ENCODE peak calls at places on chromosomes 16 and 17, in five cellular contexts. One of them, this sample, is unnamed.

GRCh38 chr16:16063685-16064084 is 114.3 kb downstream of the ABCC1 start:
- DNase-seq in IMR-90: no peak
- DNase-seq in tibial artery: no peak
- DNase-seq in A549: no peak
- DNase-seq in Peyer's patch: no peak
- DNase-seq in this sample: no peak

GRCh38 chr16:76081936-76082335 is 195.3 kb upstream of the CNTNAP4 start:
- DNase-seq in tibial artery: no peak
- DNase-seq in IMR-90: no peak
- DNase-seq in Peyer's patch: no peak
- DNase-seq in A549: no peak
- DNase-seq in this sample: peak; percentile 51

GRCh38 chr16:2777231-2777902 is at the start of gene ELOB:
- DNase-seq in A549: peak; percentile 89
- DNase-seq in Peyer's patch: peak; percentile 93
- DNase-seq in IMR-90: peak; percentile 73
- DNase-seq in tibial artery: peak; percentile 84
- DNase-seq in this sample: no peak

GRCh38 chr17:28112199-28112995 is 69.9 kb downstream of the NLK start:
- DNase-seq in tibial artery: no peak
- DNase-seq in IMR-90: peak; percentile 35
- DNase-seq in A549: no peak
- DNase-seq in Peyer's patch: no peak
- DNase-seq in this sample: no peak

GRCh38 chr16:66462912-66463311 is 35.8 kb downstream of the BEAN1 start:
- DNase-seq in A549: no peak
- DNase-seq in tibial artery: no peak
- DNase-seq in Peyer's patch: no peak
- DNase-seq in IMR-90: peak; percentile 8
- DNase-seq in this sample: no peak

GRCh38 chr17:9148908-9149536 is 127.7 kb downstream of the NTN1 start:
- DNase-seq in A549: no peak
- DNase-seq in Peyer's patch: no peak
- DNase-seq in IMR-90: no peak
- DNase-seq in tibial artery: no peak
- DNase-seq in this sample: no peak

GRCh38 chr17:83075270-83075880 is 4.0 kb upstream of the METRNL start:
- DNase-seq in tibial artery: no peak
- DNase-seq in IMR-90: no peak
- DNase-seq in Peyer's patch: no peak
- DNase-seq in A549: no peak
- DNase-seq in this sample: no peak

GRCh38 chr16:19864566-19864965 is 20.1 kb downstream of the GPRC5B start:
- DNase-seq in IMR-90: no peak
- DNase-seq in Peyer's patch: no peak
- DNase-seq in tibial artery: no peak
- DNase-seq in A549: no peak
- DNase-seq in this sample: no peak

GRCh38 chr17:1865252-1866037 is 35.6 kb downstream of the RPA1 start:
- DNase-seq in Peyer's patch: peak; percentile 75
- DNase-seq in tibial artery: no peak
- DNase-seq in IMR-90: peak; percentile 12
- DNase-seq in A549: peak; percentile 72
- DNase-seq in this sample: no peak

GRCh38 chr17:9274119-9274445 is 252.8 kb downstream of the NTN1 start:
- DNase-seq in Peyer's patch: no peak
- DNase-seq in tibial artery: no peak
- DNase-seq in IMR-90: no peak
- DNase-seq in A549: no peak
- DNase-seq in this sample: no peak

GRCh38 chr17:41975099-41976083 is 8.8 kb downstream of the CNP start:
- DNase-seq in A549: no peak
- DNase-seq in Peyer's patch: no peak
- DNase-seq in IMR-90: peak; percentile 69
- DNase-seq in tibial artery: no peak
- DNase-seq in this sample: no peak

GRCh38 chr16:74064120-74064735 is 232.4 kb upstream of the PSMD7 start:
- DNase-seq in tibial artery: no peak
- DNase-seq in IMR-90: peak; percentile 1
- DNase-seq in Peyer's patch: no peak
- DNase-seq in A549: no peak
- DNase-seq in this sample: no peak

GRCh38 chr16:4339909-4340308 is 11.2 kb downstream of the PAM16 start:
- DNase-seq in tibial artery: no peak
- DNase-seq in Peyer's patch: no peak
- DNase-seq in A549: no peak
- DNase-seq in IMR-90: peak; percentile 52
- DNase-seq in this sample: no peak

GRCh38 chr17:39045948-39046679 is 78.9 kb upstream of the FBXO47 start:
- DNase-seq in Peyer's patch: no peak
- DNase-seq in A549: no peak
- DNase-seq in IMR-90: no peak
- DNase-seq in tibial artery: no peak
- DNase-seq in this sample: no peak

GRCh38 chr17:27690882-27691281 is 59.9 kb downstream of the LGALS9 start:
- DNase-seq in tibial artery: no peak
- DNase-seq in A549: no peak
- DNase-seq in Peyer's patch: no peak
- DNase-seq in IMR-90: no peak
- DNase-seq in this sample: no peak

GRCh38 chr17:56652608-56653007 is 59.1 kb downstream of the NOG start:
- DNase-seq in tibial artery: no peak
- DNase-seq in IMR-90: no peak
- DNase-seq in A549: no peak
- DNase-seq in Peyer's patch: no peak
- DNase-seq in this sample: no peak

GRCh38 chr17:1169913-1170312 is 9.9 kb downstream of the ABR start:
- DNase-seq in tibial artery: no peak
- DNase-seq in A549: no peak
- DNase-seq in Peyer's patch: no peak
- DNase-seq in IMR-90: no peak
- DNase-seq in this sample: no peak

GRCh38 chr16:70523621-70524405 is at the start of gene SF3B3:
- DNase-seq in tibial artery: peak; percentile 57
- DNase-seq in Peyer's patch: peak; percentile 87
- DNase-seq in A549: peak; percentile 60
- DNase-seq in IMR-90: peak; percentile 24
- DNase-seq in this sample: no peak

GRCh38 chr16:86391486-86391885 is 118.8 kb upstream of the FOXF1 start:
- DNase-seq in tibial artery: no peak
- DNase-seq in IMR-90: peak; percentile 73
- DNase-seq in Peyer's patch: no peak
- DNase-seq in A549: no peak
- DNase-seq in this sample: no peak

GRCh38 chr17:692116-692515 is 22.5 kb downstream of the VPS53 start:
- DNase-seq in A549: no peak
- DNase-seq in Peyer's patch: no peak
- DNase-seq in tibial artery: no peak
- DNase-seq in IMR-90: peak; percentile 89
- DNase-seq in this sample: peak; percentile 26

GRCh38 chr16:30748634-30749445 is 615 bp downstream of the PHKG2 start:
- DNase-seq in Peyer's patch: peak; percentile 56
- DNase-seq in A549: peak; percentile 46
- DNase-seq in IMR-90: peak; percentile 52
- DNase-seq in tibial artery: no peak
- DNase-seq in this sample: no peak

GRCh38 chr16:14500791-14501190 is 129.3 kb downstream of the PARN start:
- DNase-seq in Peyer's patch: no peak
- DNase-seq in A549: no peak
- DNase-seq in tibial artery: no peak
- DNase-seq in IMR-90: peak; percentile 60
- DNase-seq in this sample: no peak

GRCh38 chr16:31333686-31334649 is 21.0 kb upstream of the ITGAX start:
- DNase-seq in IMR-90: peak; percentile 13
- DNase-seq in tibial artery: no peak
- DNase-seq in Peyer's patch: peak; percentile 60
- DNase-seq in A549: peak; percentile 42
- DNase-seq in this sample: peak; percentile 6

GRCh38 chr16:56669005-56669839 is at the start of gene MT1H:
- DNase-seq in IMR-90: no peak
- DNase-seq in A549: no peak
- DNase-seq in Peyer's patch: peak; percentile 53
- DNase-seq in tibial artery: no peak
- DNase-seq in this sample: no peak

GRCh38 chr17:17798573-17799255 is 38.1 kb downstream of the SREBF1 start:
- DNase-seq in tibial artery: no peak
- DNase-seq in Peyer's patch: no peak
- DNase-seq in IMR-90: no peak
- DNase-seq in A549: no peak
- DNase-seq in this sample: no peak

GRCh38 chr16:8237452-8237851 is 352.9 kb downstream of the TMEM114 start:
- DNase-seq in A549: no peak
- DNase-seq in IMR-90: no peak
- DNase-seq in Peyer's patch: no peak
- DNase-seq in tibial artery: no peak
- DNase-seq in this sample: no peak

GRCh38 chr17:1494736-1495253 is 2.3 kb upstream of the MYO1C start:
- DNase-seq in A549: no peak
- DNase-seq in tibial artery: no peak
- DNase-seq in IMR-90: no peak
- DNase-seq in Peyer's patch: no peak
- DNase-seq in this sample: no peak

GRCh38 chr17:44203731-44204452 is 4.2 kb upstream of the ATXN7L3 start:
- DNase-seq in A549: peak; percentile 64
- DNase-seq in IMR-90: peak; percentile 31
- DNase-seq in Peyer's patch: peak; percentile 71
- DNase-seq in tibial artery: peak; percentile 39
- DNase-seq in this sample: no peak

GRCh38 chr17:8320990-8321389 is 10.9 kb downstream of the ARHGEF15 start:
- DNase-seq in tibial artery: no peak
- DNase-seq in A549: no peak
- DNase-seq in IMR-90: no peak
- DNase-seq in Peyer's patch: no peak
- DNase-seq in this sample: no peak

GRCh38 chr16:24717411-24717810 is 12.0 kb upstream of the TNRC6A start:
- DNase-seq in IMR-90: peak; percentile 53
- DNase-seq in tibial artery: no peak
- DNase-seq in A549: no peak
- DNase-seq in Peyer's patch: no peak
- DNase-seq in this sample: no peak

GRCh38 chr17:17758443-17758842 is 77.2 kb downstream of the RAI1 start:
- DNase-seq in IMR-90: no peak
- DNase-seq in tibial artery: no peak
- DNase-seq in A549: no peak
- DNase-seq in Peyer's patch: no peak
- DNase-seq in this sample: no peak

GRCh38 chr17:9472541-9472940 is 103.1 kb downstream of the STX8 start:
- DNase-seq in tibial artery: no peak
- DNase-seq in IMR-90: peak; percentile 55
- DNase-seq in Peyer's patch: peak; percentile 38
- DNase-seq in A549: no peak
- DNase-seq in this sample: no peak

GRCh38 chr16:26530584-26531289 is 536.0 kb upstream of the C16orf82 start:
- DNase-seq in IMR-90: no peak
- DNase-seq in Peyer's patch: no peak
- DNase-seq in A549: no peak
- DNase-seq in tibial artery: no peak
- DNase-seq in this sample: no peak

GRCh38 chr16:1543085-1543896 is 9.8 kb downstream of the TMEM204 start:
- DNase-seq in IMR-90: peak; percentile 76
- DNase-seq in Peyer's patch: peak; percentile 74
- DNase-seq in A549: peak; percentile 51
- DNase-seq in tibial artery: peak; percentile 76
- DNase-seq in this sample: no peak
- H3K27ac ChIP-seq in IMR-90: no peak overlapping the region
- H3K27ac ChIP-seq in Peyer's patch: peak overlapping the region; percentile 2
- H3K27ac ChIP-seq in A549: no peak overlapping the region
- H3K27ac ChIP-seq in tibial artery: peak overlapping the region; percentile 76
- H3K27ac ChIP-seq in this sample: no peak overlapping the region

GRCh38 chr17:55238197-55238930 is 26.4 kb upstream of the HLF start:
- DNase-seq in tibial artery: peak; percentile 91
- DNase-seq in IMR-90: peak; percentile 85
- DNase-seq in Peyer's patch: peak; percentile 95
- DNase-seq in A549: peak; percentile 99
- DNase-seq in this sample: peak; percentile 52

GRCh38 chr17:55238931-55239297 is 25.8 kb upstream of the HLF start:
- DNase-seq in A549: peak; percentile 49
- DNase-seq in tibial artery: no peak
- DNase-seq in Peyer's patch: no peak
- DNase-seq in IMR-90: no peak
- DNase-seq in this sample: no peak

GRCh38 chr17:55237268-55237667 is 27.5 kb upstream of the HLF start:
- DNase-seq in tibial artery: no peak
- DNase-seq in IMR-90: no peak
- DNase-seq in Peyer's patch: no peak
- DNase-seq in A549: no peak
- DNase-seq in this sample: no peak

GRCh38 chr17:55241097-55241496 is 23.7 kb upstream of the HLF start:
- DNase-seq in Peyer's patch: no peak
- DNase-seq in A549: no peak
- DNase-seq in IMR-90: no peak
- DNase-seq in tibial artery: no peak
- DNase-seq in this sample: no peak

GRCh38 chr17:55237826-55238196 is 26.9 kb upstream of the HLF start:
- DNase-seq in tibial artery: no peak
- DNase-seq in A549: no peak
- DNase-seq in Peyer's patch: no peak
- DNase-seq in IMR-90: no peak
- DNase-seq in this sample: no peak
- H3K27ac ChIP-seq in tibial artery: peak overlapping the region; percentile 76
- H3K27ac ChIP-seq in A549: peak overlapping the region; percentile 76
- H3K27ac ChIP-seq in Peyer's patch: peak overlapping the region; percentile 53
- H3K27ac ChIP-seq in IMR-90: no peak overlapping the region
- H3K27ac ChIP-seq in this sample: no peak overlapping the region

GRCh38 chr17:49815761-49816281 is 27.3 kb downstream of the KAT7 start:
- DNase-seq in A549: no peak
- DNase-seq in Peyer's patch: no peak
- DNase-seq in tibial artery: no peak
- DNase-seq in IMR-90: no peak
- DNase-seq in this sample: no peak
- H3K27ac ChIP-seq in A549: no peak overlapping the region
- H3K27ac ChIP-seq in Peyer's patch: no peak overlapping the region
- H3K27ac ChIP-seq in tibial artery: peak overlapping the region; percentile 66
- H3K27ac ChIP-seq in IMR-90: no peak overlapping the region
- H3K27ac ChIP-seq in this sample: peak overlapping the region; percentile 39

GRCh38 chr17:48499743-48500434 is 30.9 kb downstream of the HOXB1 start:
- DNase-seq in IMR-90: peak; percentile 65
- DNase-seq in tibial artery: no peak
- DNase-seq in Peyer's patch: no peak
- DNase-seq in A549: no peak
- DNase-seq in this sample: no peak
- H3K27ac ChIP-seq in IMR-90: no peak overlapping the region
- H3K27ac ChIP-seq in tibial artery: no peak overlapping the region
- H3K27ac ChIP-seq in Peyer's patch: no peak overlapping the region
- H3K27ac ChIP-seq in A549: no peak overlapping the region
- H3K27ac ChIP-seq in this sample: no peak overlapping the region

GRCh38 chr17:77127735-77128361 is 12.9 kb upstream of the SEC14L1 start:
- DNase-seq in tibial artery: peak; percentile 70
- DNase-seq in Peyer's patch: peak; percentile 84
- DNase-seq in A549: no peak
- DNase-seq in IMR-90: no peak
- DNase-seq in this sample: no peak
- H3K27ac ChIP-seq in tibial artery: peak overlapping the region; percentile 43
- H3K27ac ChIP-seq in Peyer's patch: peak overlapping the region; percentile 59
- H3K27ac ChIP-seq in A549: peak overlapping the region; percentile 36
- H3K27ac ChIP-seq in IMR-90: no peak overlapping the region
- H3K27ac ChIP-seq in this sample: no peak overlapping the region